ENCODE peak calls at places on chromosomes 16 and 17, in five cellular contexts. One of them, this sample, is unnamed.

GRCh38 chr16:81446318-81447275 is 2.0 kb downstream of the CMIP start:
- DNase-seq in Karpas-422: no peak
- DNase-seq in activated naive CD4-positive, alpha-beta T cell treated with anti-CD3 and anti-CD28 coated beads for 36 hours: peak
- DNase-seq in HEK293T: no peak
- DNase-seq in stimulated activated CD4-positive, alpha-beta T cell treated with anti-CD3 and anti-CD28 coated beads, TNF-alpha, amount 100 ng/mL, for 48 hours: no peak
- DNase-seq in this sample: no peak

GRCh38 chr16:71552698-71553503 is 24.0 kb downstream of the TAT start:
- DNase-seq in activated naive CD4-positive, alpha-beta T cell treated with anti-CD3 and anti-CD28 coated beads for 36 hours: no peak
- DNase-seq in stimulated activated CD4-positive, alpha-beta T cell treated with anti-CD3 and anti-CD28 coated beads, TNF-alpha, amount 100 ng/mL, for 48 hours: no peak
- DNase-seq in HEK293T: peak
- DNase-seq in Karpas-422: peak
- DNase-seq in this sample: no peak

GRCh38 chr16:50878966-50879615 is 137.2 kb downstream of the CYLD start:
- DNase-seq in Karpas-422: no peak
- DNase-seq in stimulated activated CD4-positive, alpha-beta T cell treated with anti-CD3 and anti-CD28 coated beads, TNF-alpha, amount 100 ng/mL, for 48 hours: no peak
- DNase-seq in HEK293T: no peak
- DNase-seq in activated naive CD4-positive, alpha-beta T cell treated with anti-CD3 and anti-CD28 coated beads for 36 hours: no peak
- DNase-seq in this sample: no peak

GRCh38 chr16:12703935-12704334 is 99.8 kb downstream of the CPPED1 start:
- DNase-seq in activated naive CD4-positive, alpha-beta T cell treated with anti-CD3 and anti-CD28 coated beads for 36 hours: no peak
- DNase-seq in HEK293T: no peak
- DNase-seq in stimulated activated CD4-positive, alpha-beta T cell treated with anti-CD3 and anti-CD28 coated beads, TNF-alpha, amount 100 ng/mL, for 48 hours: no peak
- DNase-seq in Karpas-422: no peak
- DNase-seq in this sample: no peak

GRCh38 chr16:72935896-72936295 is 112.0 kb downstream of the ZFHX3 start:
- DNase-seq in activated naive CD4-positive, alpha-beta T cell treated with anti-CD3 and anti-CD28 coated beads for 36 hours: no peak
- DNase-seq in HEK293T: no peak
- DNase-seq in Karpas-422: no peak
- DNase-seq in stimulated activated CD4-positive, alpha-beta T cell treated with anti-CD3 and anti-CD28 coated beads, TNF-alpha, amount 100 ng/mL, for 48 hours: no peak
- DNase-seq in this sample: no peak

GRCh38 chr17:80926601-80927250 is 64.9 kb upstream of the CHMP6 start:
- DNase-seq in stimulated activated CD4-positive, alpha-beta T cell treated with anti-CD3 and anti-CD28 coated beads, TNF-alpha, amount 100 ng/mL, for 48 hours: no peak
- DNase-seq in activated naive CD4-positive, alpha-beta T cell treated with anti-CD3 and anti-CD28 coated beads for 36 hours: no peak
- DNase-seq in Karpas-422: no peak
- DNase-seq in HEK293T: no peak
- DNase-seq in this sample: no peak

GRCh38 chr16:680625-680945 is 375 bp downstream of the STUB1 start:
- DNase-seq in Karpas-422: no peak
- DNase-seq in activated naive CD4-positive, alpha-beta T cell treated with anti-CD3 and anti-CD28 coated beads for 36 hours: no peak
- DNase-seq in HEK293T: no peak
- DNase-seq in stimulated activated CD4-positive, alpha-beta T cell treated with anti-CD3 and anti-CD28 coated beads, TNF-alpha, amount 100 ng/mL, for 48 hours: no peak
- DNase-seq in this sample: no peak

GRCh38 chr17:60573139-60573975 is 26.6 kb upstream of the PPM1D start:
- DNase-seq in Karpas-422: no peak
- DNase-seq in stimulated activated CD4-positive, alpha-beta T cell treated with anti-CD3 and anti-CD28 coated beads, TNF-alpha, amount 100 ng/mL, for 48 hours: no peak
- DNase-seq in activated naive CD4-positive, alpha-beta T cell treated with anti-CD3 and anti-CD28 coated beads for 36 hours: no peak
- DNase-seq in HEK293T: no peak
- DNase-seq in this sample: no peak

GRCh38 chr17:40086150-40087044 is 14.0 kb downstream of the NR1D1 start:
- DNase-seq in Karpas-422: peak
- DNase-seq in HEK293T: peak
- DNase-seq in stimulated activated CD4-positive, alpha-beta T cell treated with anti-CD3 and anti-CD28 coated beads, TNF-alpha, amount 100 ng/mL, for 48 hours: no peak
- DNase-seq in activated naive CD4-positive, alpha-beta T cell treated with anti-CD3 and anti-CD28 coated beads for 36 hours: peak
- DNase-seq in this sample: no peak

GRCh38 chr16:6897910-6898475 is 434.7 kb upstream of the RBFOX1 start:
- DNase-seq in activated naive CD4-positive, alpha-beta T cell treated with anti-CD3 and anti-CD28 coated beads for 36 hours: no peak
- DNase-seq in stimulated activated CD4-positive, alpha-beta T cell treated with anti-CD3 and anti-CD28 coated beads, TNF-alpha, amount 100 ng/mL, for 48 hours: no peak
- DNase-seq in HEK293T: no peak
- DNase-seq in Karpas-422: no peak
- DNase-seq in this sample: no peak

GRCh38 chr17:76725580-76726230 is 701 bp downstream of the JMJD6 start:
- DNase-seq in Karpas-422: peak
- DNase-seq in activated naive CD4-positive, alpha-beta T cell treated with anti-CD3 and anti-CD28 coated beads for 36 hours: peak
- DNase-seq in stimulated activated CD4-positive, alpha-beta T cell treated with anti-CD3 and anti-CD28 coated beads, TNF-alpha, amount 100 ng/mL, for 48 hours: no peak
- DNase-seq in HEK293T: peak
- DNase-seq in this sample: peak

GRCh38 chr17:28421775-28422305 is 15.8 kb upstream of the SLC46A1 start:
- DNase-seq in HEK293T: no peak
- DNase-seq in stimulated activated CD4-positive, alpha-beta T cell treated with anti-CD3 and anti-CD28 coated beads, TNF-alpha, amount 100 ng/mL, for 48 hours: no peak
- DNase-seq in activated naive CD4-positive, alpha-beta T cell treated with anti-CD3 and anti-CD28 coated beads for 36 hours: no peak
- DNase-seq in Karpas-422: no peak
- DNase-seq in this sample: no peak